ENCODE peak calls at places on chromosomes 5 and 9, in four cellular contexts. M is T-helper 2 cell, H is cardiac fibroblast, G is amygdala. X is an unnamed sample.

GRCh38 chr5:150945501-150945900 is 40.7 kb upstream of the ZNF300 start:
- DNase-seq in G (no peak), H (peak), M (no peak), X (no peak)

GRCh38 chr5:90504743-90505142 is 24.6 kb downstream of the LYSMD3 start:
- DNase-seq in G (no peak), M (no peak), H (no peak), X (no peak)

GRCh38 chr5:8675182-8675581 is 806.2 kb downstream of the MTRR start:
- DNase-seq in M (no peak), G (no peak), H (no peak), X (no peak)

GRCh38 chr9:22808876-22809275 is 362.3 kb downstream of the DMRTA1 start:
- DNase-seq in H (no peak), M (no peak), G (no peak), X (no peak)

GRCh38 chr9:126860757-126861466 is 473 bp downstream of the ZBTB34 start:
- DNase-seq in M (no peak), H (no peak), G (no peak), X (no peak)

GRCh38 chr5:55927861-55928655 is 66.7 kb downstream of the IL6ST start:
- DNase-seq in G (no peak), M (no peak), H (no peak), X (peak)

GRCh38 chr5:137091473-137091872 is 407.7 kb downstream of the SPOCK1 start:
- DNase-seq in M (no peak), H (peak), G (peak), X (no peak)

GRCh38 chr5:72325566-72326297 is 5.6 kb downstream of the PTCD2 start:
- DNase-seq in M (no peak), G (no peak), H (peak), X (no peak)

GRCh38 chr5:14036947-14037346 is 92.5 kb upstream of the DNAH5 start:
- DNase-seq in H (no peak), G (no peak), M (no peak), X (no peak)

GRCh38 chr5:75601996-75602395 is 9.3 kb upstream of the ANKDD1B start:
- DNase-seq in M (no peak), H (no peak), G (no peak), X (no peak)

GRCh38 chr5:63603001-63603400 is 359.2 kb downstream of the HTR1A start:
- DNase-seq in G (no peak), M (no peak), H (no peak), X (no peak)

GRCh38 chr5:178547052-178547666 is 43.0 kb downstream of the COL23A1 start:
- DNase-seq in M (no peak), G (no peak), H (no peak), X (no peak)

GRCh38 chr5:114335391-114335790 is 26.5 kb upstream of the KCNN2 start:
- DNase-seq in G (no peak), H (no peak), M (no peak), X (no peak)

GRCh38 chr5:103774736-103775135 is 212.1 kb upstream of the NUDT12 start:
- DNase-seq in H (no peak), G (no peak), M (no peak), X (no peak)

X was measured in lung.